ENCODE peak calls at places on chromosomes 12 and 14, in seven cellular contexts. J is mammary epithelial cell; V is MM.1S; C is colonic mucosa; O is CD8-positive, alpha-beta T cell; A is left lung; Y is heart left ventricle. F is an unnamed sample. For H3K27me3, the result is how much of the 10 kb centered on the place peaks cover.

GRCh38 chr14:25122188-25122587 is 72.2 kb upstream of the STXBP6 start:
- DNase-seq in A (no peak), Y (no peak), O (no peak), V (no peak), J (no peak), C (no peak), F (no peak)

GRCh38 chr12:92233346-92234015 is 87.8 kb upstream of the BTG1 start:
- DNase-seq in O (no peak), A (no peak), V (no peak), Y (no peak), C (no peak), J (no peak), F (no peak)

GRCh38 chr12:85076688-85077430 is 40.7 kb downstream of the LRRIQ1 start:
- DNase-seq in Y (no peak), J (peak), O (no peak), A (no peak), V (peak), C (no peak), F (no peak)

GRCh38 chr12:120361506-120362208 is 7.3 kb downstream of the MSI1 start:
- DNase-seq in V (no peak), J (no peak), C (no peak), A (no peak), O (no peak), Y (peak), F (no peak)

GRCh38 chr14:24428628-24429394 is 657 bp downstream of the CBLN3 start:
- DNase-seq in C (no peak), A (peak), J (no peak), Y (peak), O (no peak), V (no peak), F (no peak)

GRCh38 chr12:112308652-112309051 is 73.6 kb downstream of the HECTD4 start:
- DNase-seq in Y (no peak), V (no peak), C (no peak), A (no peak), J (no peak), O (no peak), F (no peak)

GRCh38 chr12:6950944-6951540 is at the start of gene PTPN6:
- DNase-seq in A (peak), O (peak), Y (peak), J (no peak), V (no peak), C (no peak), F (peak)

GRCh38 chr12:81963026-81963425 is 203.9 kb upstream of the PPFIA2 start:
- DNase-seq in C (no peak), V (no peak), J (no peak), Y (no peak), O (no peak), A (no peak), F (no peak)

GRCh38 chr12:25811656-25812126 is 146.8 kb upstream of the RASSF8 start:
- DNase-seq in V (peak), O (no peak), C (no peak), A (no peak), J (peak), Y (no peak), F (no peak)

GRCh38 chr12:92927055-92927435 is 2.0 kb downstream of the EEA1 start:
- DNase-seq in J (peak), O (no peak), A (no peak), C (no peak), Y (peak), V (peak), F (no peak)

GRCh38 chr14:100317897-100318808 is 5.0 kb upstream of the SLC25A47 start:
- DNase-seq in J (no peak), V (peak), A (peak), O (peak), C (peak), Y (peak), F (peak)

GRCh38 chr14:39232554-39233415 is 930 bp upstream of the MIA2 start:
- DNase-seq in O (no peak), J (peak), A (no peak), C (no peak), Y (no peak), V (peak), F (no peak)

GRCh38 chr12:96876966-96877365 is 30.1 kb upstream of the NEDD1 start:
- DNase-seq in O (no peak), Y (no peak), V (no peak), A (no peak), C (no peak), J (peak), F (no peak)

GRCh38 chr12:121404734-121405133 is 4.8 kb downstream of the RNF34 start:
- DNase-seq in V (no peak), J (no peak), A (no peak), C (no peak), Y (no peak), O (no peak), F (no peak)

GRCh38 chr12:27852117-27852516 is 72.1 kb upstream of the MANSC4 start:
- DNase-seq in V (no peak), J (peak), Y (no peak), O (no peak), C (no peak), A (no peak), F (no peak)

GRCh38 chr12:106760184-106760531 is 14.3 kb upstream of the RIC8B start:
- DNase-seq in O (no peak), A (no peak), Y (no peak), V (peak), C (no peak), J (no peak), F (peak)

GRCh38 chr12:12803186-12803585 is 10.0 kb upstream of the DDX47 start:
- DNase-seq in A (peak), C (peak), O (no peak), Y (peak), V (peak), J (peak), F (peak)

GRCh38 chr14:60116181-60116580 is 24.5 kb downstream of the PCNX4 start:
- DNase-seq in C (no peak), V (no peak), O (no peak), A (no peak), Y (no peak), J (peak), F (no peak)

GRCh38 chr12:64390275-64390851 is at the start of gene C12orf56:
- DNase-seq in Y (no peak), V (no peak), C (peak), J (no peak), O (no peak), A (peak), F (no peak)

GRCh38 chr14:64244279-64244678 is 49.9 kb downstream of the ESR2 start:
- DNase-seq in O (no peak), V (no peak), Y (no peak), A (no peak), J (no peak), C (no peak), F (no peak)

GRCh38 chr12:77847060-77847541 is 16.4 kb downstream of the NAV3 start:
- DNase-seq in Y (no peak), O (no peak), J (peak), C (no peak), V (peak), A (no peak), F (no peak)

GRCh38 chr12:2376855-2377657 is 324.3 kb downstream of the CACNA1C start:
- DNase-seq in A (no peak), J (no peak), Y (no peak), C (no peak), O (no peak), V (no peak), F (no peak)

GRCh38 chr12:19694627-19695026 is 255.3 kb downstream of the AEBP2 start:
- DNase-seq in A (no peak), V (no peak), J (no peak), C (no peak), Y (no peak), O (no peak), F (no peak)

GRCh38 chr14:49769171-49769570 is 1.2 kb downstream of the KLHDC2 start:
- DNase-seq in V (no peak), Y (no peak), O (no peak), C (peak), A (no peak), J (peak), F (no peak)

GRCh38 chr12:109894939-109895338 is 5.1 kb upstream of the TCHP start:
- DNase-seq in C (no peak), V (no peak), J (no peak), Y (no peak), O (no peak), A (no peak), F (peak)

GRCh38 chr12:47741340-47741703 is 16.0 kb upstream of the ENDOU start:
- DNase-seq in O (peak), C (peak), J (peak), A (no peak), V (peak), Y (peak), F (peak)

GRCh38 chr12:80684077-80684495 is 23.3 kb upstream of the MYF6 start:
- DNase-seq in Y (no peak), A (no peak), C (no peak), O (no peak), J (no peak), V (no peak), F (no peak)

GRCh38 chr12:126204326-126204725 is 1139.1 kb downstream of the AACS start:
- DNase-seq in V (no peak), O (no peak), J (no peak), C (no peak), A (no peak), Y (no peak), F (no peak)

GRCh38 chr12:106342397-106343212 is 14.9 kb upstream of the POLR3B start:
- DNase-seq in Y (peak), O (no peak), A (no peak), C (peak), J (peak), V (no peak), F (peak)

GRCh38 chr12:3302406-3303041 is 188.5 kb upstream of the PRMT8 start:
- DNase-seq in C (no peak), V (no peak), Y (no peak), J (no peak), A (no peak), O (no peak), F (no peak)

GRCh38 chr14:93832665-93833064 is 44.4 kb upstream of the PRIMA1 start:
- DNase-seq in C (no peak), V (no peak), J (no peak), Y (peak), O (no peak), A (no peak), F (no peak)

GRCh38 chr12:132373967-132374820 is 44.8 kb upstream of the GALNT9 start:
- DNase-seq in J (no peak), O (no peak), A (peak), V (no peak), C (no peak), Y (no peak), F (no peak)
- H3K27me3 ChIP-seq in J (under half), O (under half), A (under half), V (under half), C (under half), Y (under half), F (half or more)

GRCh38 chr14:54257424-54257823 is 139.4 kb upstream of the CDKN3 start:
- DNase-seq in J (no peak), O (no peak), V (no peak), A (no peak), C (no peak), Y (no peak), F (no peak)

GRCh38 chr14:54256156-54256555 is 140.7 kb upstream of the CDKN3 start:
- DNase-seq in C (no peak), Y (no peak), A (no peak), O (no peak), V (no peak), J (no peak), F (no peak)

GRCh38 chr14:54251356-54251755 is 145.5 kb upstream of the CDKN3 start:
- DNase-seq in J (no peak), Y (peak), O (no peak), V (no peak), C (no peak), A (no peak), F (no peak)

GRCh38 chr14:54253195-54253947 is 143.4 kb upstream of the CDKN3 start:
- DNase-seq in Y (no peak), C (no peak), V (no peak), A (no peak), J (peak), O (no peak), F (no peak)

DNA sequence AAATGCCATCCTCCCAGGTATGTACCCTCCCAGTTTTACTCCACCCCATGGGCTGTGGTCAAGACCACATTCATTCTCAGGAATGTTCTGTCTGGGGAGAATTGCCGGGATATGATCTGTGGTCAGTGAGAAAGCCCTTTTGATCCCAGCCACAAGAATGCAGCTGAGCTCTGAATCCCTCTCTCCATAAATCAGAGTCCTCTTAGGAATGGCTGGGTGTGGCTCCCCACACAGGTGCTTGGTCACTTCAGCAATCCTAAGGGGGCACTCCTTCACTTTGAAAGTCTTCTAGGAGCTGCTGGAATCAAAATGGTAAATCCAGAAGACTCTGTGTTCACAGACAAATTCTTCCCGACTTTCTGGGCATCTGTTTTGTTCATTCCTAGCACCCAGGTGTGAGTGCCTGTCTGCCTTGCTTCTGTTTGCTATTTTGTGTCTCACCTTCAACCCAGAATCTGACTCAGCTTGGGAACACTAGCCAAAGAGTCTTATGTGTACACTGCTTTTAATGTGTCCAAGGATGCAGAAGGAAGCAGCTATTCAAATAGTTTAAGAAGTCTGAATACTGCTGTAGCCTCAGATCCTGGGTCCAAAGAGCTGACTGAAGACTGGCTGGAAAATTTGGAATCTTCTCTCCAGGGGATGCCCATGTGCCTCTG is 144.6 kb upstream of the CDKN3 start:
- DNase-seq in Y (no peak), O (no peak), V (no peak), C (no peak), A (no peak), J (peak), F (no peak)
- H3K27ac ChIP-seq in Y (no peak), O (no peak), V (no peak), C (no peak), A (peak), J (peak), F (peak)

DNA sequence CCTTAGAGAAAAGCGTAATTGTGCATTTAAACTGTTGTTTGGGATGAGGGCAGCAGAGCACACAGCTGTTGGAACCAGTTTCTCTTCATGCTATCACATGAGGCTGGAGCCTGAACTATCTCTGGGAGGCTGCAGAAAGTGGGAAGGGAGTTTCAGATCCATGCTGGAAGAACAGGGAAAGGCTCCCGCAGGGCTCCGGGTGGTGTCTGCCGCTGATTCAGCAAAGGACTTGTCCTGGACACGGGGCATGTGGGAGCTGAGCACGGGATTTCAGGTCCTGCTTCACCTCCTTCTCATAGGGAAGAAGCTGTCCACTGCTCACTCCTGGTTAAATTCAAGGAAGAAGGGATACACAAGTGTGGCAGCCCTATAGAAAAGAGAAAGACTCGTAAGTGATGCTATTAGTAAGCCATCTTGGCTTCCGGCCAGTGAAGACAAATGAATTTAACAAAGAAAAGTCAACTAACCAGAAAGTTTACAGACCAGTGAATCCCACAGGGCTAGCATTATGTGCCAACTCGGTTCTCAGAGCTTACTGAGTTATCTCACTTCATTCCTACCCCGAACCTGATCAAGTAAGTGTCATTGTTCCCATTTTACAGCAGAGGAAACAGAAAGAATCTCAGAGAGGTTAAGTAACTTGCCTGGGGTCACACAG is 6.7 kb upstream of the FZD10 start:
- DNase-seq in J (no peak), C (no peak), Y (no peak), V (no peak), O (no peak), A (no peak), F (no peak)
- TF ChIP-seq CTCF in J (no peak), C (no peak), Y (no peak), V (no peak), O (no peak), A (no peak), F (no peak)

GRCh38 chr12:16602412-16602811 is 3.5 kb downstream of the LMO3 start:
- DNase-seq in C (no peak), O (no peak), V (no peak), Y (no peak), A (no peak), J (no peak), F (no peak)
- H3K27me3 ChIP-seq in C (under half), O (under half), V (under half), Y (under half), A (under half), J (under half), F (under half)

F was measured in lower lobe of right lung.